ENCODE peak calls at places on chromosome 21, in four cellular contexts. X is foreskin keratinocyte, L is fibroblast of mammary gland, A is HT1080. G is an unnamed sample.
A peak's percentile ranks its signal among the peaks of the same experiment; 100 is the strongest.

GRCh38 chr21:26077523-26077922 is 93.0 kb downstream of the APP start:
- DNase-seq in X (no peak), L (no peak), A (no peak), G (no peak)

GRCh38 chr21:29288239-29288638 is 10.5 kb upstream of the BACH1 start:
- DNase-seq in X (no peak), L (no peak), A (no peak), G (no peak)

GRCh38 chr21:34800797-34801518 is 132.2 kb downstream of the CLIC6 start:
- DNase-seq in X (peak; percentile 72), L (peak; percentile 50), A (no peak), G (peak; percentile 18)

GRCh38 chr21:44050276-44050675 is 38.2 kb downstream of the TRAPPC10 start:
- DNase-seq in X (no peak), L (no peak), A (no peak), G (no peak)

GRCh38 chr21:31180256-31181088 is 142.2 kb upstream of the KRTAP19-8 start:
- DNase-seq in X (peak; percentile 19), L (peak; percentile 59), A (peak; percentile 31), G (peak; percentile 44)

GRCh38 chr21:15967661-15968060 is 237.9 kb downstream of the USP25 start:
- DNase-seq in X (peak; percentile 30), L (peak; percentile 20), A (peak; percentile 78), G (peak; percentile 71)

GRCh38 chr21:42250422-42251403 is 31.8 kb downstream of the ABCG1 start:
- DNase-seq in X (no peak), L (no peak), A (no peak), G (no peak)

GRCh38 chr21:33931799-33932390 is 16.3 kb upstream of the ATP5PO start:
- DNase-seq in X (no peak), L (no peak), A (no peak), G (no peak)

GRCh38 chr21:37232274-37233018 is 34.7 kb downstream of the VPS26C start:
- DNase-seq in X (no peak), L (no peak), A (no peak), G (no peak)

GRCh38 chr21:45294509-45295291 is 7.0 kb upstream of the POFUT2 start:
- DNase-seq in X (no peak), L (peak; percentile 99), A (peak; percentile 93), G (peak; percentile 87)

GRCh38 chr21:43866233-43866632 is 1.2 kb downstream of the AGPAT3 start:
- DNase-seq in X (peak; percentile 41), L (peak; percentile 59), A (no peak), G (peak; percentile 49)

GRCh38 chr21:17463441-17463840 is 49.4 kb upstream of the CXADR start:
- DNase-seq in X (peak; percentile 65), L (peak; percentile 98), A (peak; percentile 29), G (peak; percentile 87)

GRCh38 chr21:42081931-42082381 is 10.8 kb downstream of the UMODL1 start:
- DNase-seq in X (no peak), L (no peak), A (peak; percentile 63), G (no peak)

GRCh38 chr21:41604583-41605041 is 96.7 kb upstream of the TMPRSS2 start:
- DNase-seq in X (no peak), L (no peak), A (peak; percentile 28), G (no peak)

G was measured in kidney tubule cell.